ENCODE peak calls at places on chromosomes 7 and 10, in nine cellular contexts. One of them, this sample, is unnamed.

GRCh38 chr10:5523796-5524574 is 776 bp upstream of the CALML3 start:
- DNase-seq in epithelial cell of prostate: no peak
- DNase-seq in CD8-positive, alpha-beta T cell: no peak
- DNase-seq in neuronal stem cell: no peak
- DNase-seq in neural progenitor cell: no peak
- DNase-seq in left ventricle myocardium inferior: no peak
- DNase-seq in AG04450: no peak
- DNase-seq in lung: no peak
- DNase-seq in DND-41: no peak
- DNase-seq in this sample: no peak

GRCh38 chr7:40469481-40469880 is 334.7 kb downstream of the SUGCT start:
- DNase-seq in epithelial cell of prostate: no peak
- DNase-seq in CD8-positive, alpha-beta T cell: no peak
- DNase-seq in neuronal stem cell: no peak
- DNase-seq in neural progenitor cell: no peak
- DNase-seq in left ventricle myocardium inferior: no peak
- DNase-seq in AG04450: peak
- DNase-seq in lung: no peak
- DNase-seq in DND-41: no peak
- DNase-seq in this sample: no peak

GRCh38 chr10:69953851-69954250 is 98.8 kb upstream of the MACROH2A2 start:
- DNase-seq in epithelial cell of prostate: no peak
- DNase-seq in CD8-positive, alpha-beta T cell: no peak
- DNase-seq in neuronal stem cell: no peak
- DNase-seq in neural progenitor cell: no peak
- DNase-seq in left ventricle myocardium inferior: no peak
- DNase-seq in AG04450: no peak
- DNase-seq in lung: no peak
- DNase-seq in DND-41: no peak
- DNase-seq in this sample: no peak

GRCh38 chr7:90238017-90238416 is 7.0 kb upstream of the CFAP69 start:
- DNase-seq in epithelial cell of prostate: no peak
- DNase-seq in CD8-positive, alpha-beta T cell: no peak
- DNase-seq in neuronal stem cell: no peak
- DNase-seq in neural progenitor cell: no peak
- DNase-seq in left ventricle myocardium inferior: no peak
- DNase-seq in AG04450: no peak
- DNase-seq in lung: no peak
- DNase-seq in DND-41: no peak
- DNase-seq in this sample: peak

GRCh38 chr10:2964632-2965296 is 102.6 kb upstream of the PFKP start:
- DNase-seq in epithelial cell of prostate: no peak
- DNase-seq in CD8-positive, alpha-beta T cell: no peak
- DNase-seq in neuronal stem cell: peak
- DNase-seq in neural progenitor cell: peak
- DNase-seq in left ventricle myocardium inferior: no peak
- DNase-seq in AG04450: no peak
- DNase-seq in lung: no peak
- DNase-seq in DND-41: peak
- DNase-seq in this sample: no peak

GRCh38 chr10:9807848-9808247 is 1209.8 kb upstream of the CELF2 start:
- DNase-seq in epithelial cell of prostate: no peak
- DNase-seq in CD8-positive, alpha-beta T cell: no peak
- DNase-seq in neuronal stem cell: no peak
- DNase-seq in neural progenitor cell: no peak
- DNase-seq in left ventricle myocardium inferior: no peak
- DNase-seq in AG04450: no peak
- DNase-seq in lung: no peak
- DNase-seq in DND-41: no peak
- DNase-seq in this sample: no peak

GRCh38 chr10:60810437-60811182 is 32.3 kb downstream of the CDK1 start:
- DNase-seq in epithelial cell of prostate: no peak
- DNase-seq in CD8-positive, alpha-beta T cell: no peak
- DNase-seq in neuronal stem cell: no peak
- DNase-seq in neural progenitor cell: no peak
- DNase-seq in left ventricle myocardium inferior: no peak
- DNase-seq in AG04450: no peak
- DNase-seq in lung: no peak
- DNase-seq in DND-41: no peak
- DNase-seq in this sample: no peak

GRCh38 chr7:101804642-101805401 is 12.6 kb upstream of the CUX1 start:
- DNase-seq in epithelial cell of prostate: no peak
- DNase-seq in CD8-positive, alpha-beta T cell: no peak
- DNase-seq in neuronal stem cell: no peak
- DNase-seq in neural progenitor cell: peak
- DNase-seq in left ventricle myocardium inferior: no peak
- DNase-seq in AG04450: no peak
- DNase-seq in lung: no peak
- DNase-seq in DND-41: no peak
- DNase-seq in this sample: peak

GRCh38 chr10:51808187-51808586 is 108.8 kb upstream of the CSTF2T start:
- DNase-seq in epithelial cell of prostate: no peak
- DNase-seq in CD8-positive, alpha-beta T cell: no peak
- DNase-seq in neuronal stem cell: no peak
- DNase-seq in neural progenitor cell: no peak
- DNase-seq in left ventricle myocardium inferior: no peak
- DNase-seq in AG04450: no peak
- DNase-seq in lung: no peak
- DNase-seq in DND-41: no peak
- DNase-seq in this sample: no peak

GRCh38 chr7:131836733-131837132 is 280.3 kb upstream of the PODXL start:
- DNase-seq in epithelial cell of prostate: no peak
- DNase-seq in CD8-positive, alpha-beta T cell: no peak
- DNase-seq in neuronal stem cell: no peak
- DNase-seq in neural progenitor cell: no peak
- DNase-seq in left ventricle myocardium inferior: no peak
- DNase-seq in AG04450: no peak
- DNase-seq in lung: no peak
- DNase-seq in DND-41: no peak
- DNase-seq in this sample: no peak

GRCh38 chr10:103452714-103453230 is 602 bp upstream of the CALHM2 start:
- DNase-seq in epithelial cell of prostate: no peak
- DNase-seq in CD8-positive, alpha-beta T cell: no peak
- DNase-seq in neuronal stem cell: no peak
- DNase-seq in neural progenitor cell: no peak
- DNase-seq in left ventricle myocardium inferior: no peak
- DNase-seq in AG04450: no peak
- DNase-seq in lung: no peak
- DNase-seq in DND-41: no peak
- DNase-seq in this sample: no peak

GRCh38 chr10:34181545-34182300 is 633.4 kb downstream of the PARD3 start:
- DNase-seq in epithelial cell of prostate: no peak
- DNase-seq in CD8-positive, alpha-beta T cell: no peak
- DNase-seq in neuronal stem cell: no peak
- DNase-seq in neural progenitor cell: peak
- DNase-seq in left ventricle myocardium inferior: no peak
- DNase-seq in AG04450: peak
- DNase-seq in lung: no peak
- DNase-seq in DND-41: no peak
- DNase-seq in this sample: no peak

GRCh38 chr7:69553190-69553589 is 45.1 kb upstream of the AUTS2 start:
- DNase-seq in epithelial cell of prostate: no peak
- DNase-seq in CD8-positive, alpha-beta T cell: no peak
- DNase-seq in neuronal stem cell: no peak
- DNase-seq in neural progenitor cell: no peak
- DNase-seq in left ventricle myocardium inferior: no peak
- DNase-seq in AG04450: no peak
- DNase-seq in lung: no peak
- DNase-seq in DND-41: no peak
- DNase-seq in this sample: no peak

DNA sequence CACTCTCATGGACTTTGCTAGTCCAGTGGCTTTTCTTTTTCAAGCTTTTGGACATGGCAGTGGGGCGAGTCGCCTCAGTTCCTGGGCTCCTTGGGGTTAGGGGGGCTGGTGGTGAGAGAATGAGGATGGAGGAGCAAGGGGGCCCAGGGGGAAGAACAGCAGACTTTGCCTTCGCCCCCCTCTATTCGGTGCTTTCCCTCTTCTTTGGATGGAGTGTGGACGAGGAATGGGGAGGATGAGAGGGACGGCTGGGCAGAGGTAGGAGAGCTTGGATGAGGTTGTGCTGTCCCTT is 255 bp downstream of the MAGI2 start:
- DNase-seq in epithelial cell of prostate: no peak
- DNase-seq in CD8-positive, alpha-beta T cell: no peak
- DNase-seq in neuronal stem cell: no peak
- DNase-seq in neural progenitor cell: no peak
- DNase-seq in left ventricle myocardium inferior: no peak
- DNase-seq in AG04450: no peak
- DNase-seq in lung: no peak
- DNase-seq in DND-41: no peak
- DNase-seq in this sample: no peak
- H3K27ac ChIP-seq in epithelial cell of prostate: peak
- H3K27ac ChIP-seq in CD8-positive, alpha-beta T cell: peak
- H3K27ac ChIP-seq in neuronal stem cell: no peak
- H3K27ac ChIP-seq in neural progenitor cell: no peak
- H3K27ac ChIP-seq in left ventricle myocardium inferior: peak
- H3K27ac ChIP-seq in AG04450: peak
- H3K27ac ChIP-seq in lung: peak
- H3K27ac ChIP-seq in DND-41: no peak
- H3K27ac ChIP-seq in this sample: peak

GRCh38 chr7:22865607-22865970 is 42.9 kb upstream of the TOMM7 start:
- DNase-seq in epithelial cell of prostate: no peak
- DNase-seq in CD8-positive, alpha-beta T cell: no peak
- DNase-seq in neuronal stem cell: no peak
- DNase-seq in neural progenitor cell: no peak
- DNase-seq in left ventricle myocardium inferior: no peak
- DNase-seq in AG04450: no peak
- DNase-seq in lung: no peak
- DNase-seq in DND-41: no peak
- DNase-seq in this sample: no peak
- H3K27ac ChIP-seq in epithelial cell of prostate: no peak
- H3K27ac ChIP-seq in CD8-positive, alpha-beta T cell: no peak
- H3K27ac ChIP-seq in neuronal stem cell: no peak
- H3K27ac ChIP-seq in neural progenitor cell: no peak
- H3K27ac ChIP-seq in left ventricle myocardium inferior: peak
- H3K27ac ChIP-seq in AG04450: no peak
- H3K27ac ChIP-seq in lung: no peak
- H3K27ac ChIP-seq in DND-41: no peak
- H3K27ac ChIP-seq in this sample: no peak

GRCh38 chr10:12129222-12130111 is at the start of gene SEC61A2:
- DNase-seq in epithelial cell of prostate: peak
- DNase-seq in CD8-positive, alpha-beta T cell: peak
- DNase-seq in neuronal stem cell: peak
- DNase-seq in neural progenitor cell: peak
- DNase-seq in left ventricle myocardium inferior: peak
- DNase-seq in AG04450: peak
- DNase-seq in lung: peak
- DNase-seq in DND-41: peak
- DNase-seq in this sample: peak

GRCh38 chr10:12135631-12136030 is 6.2 kb downstream of the SEC61A2 start:
- DNase-seq in epithelial cell of prostate: no peak
- DNase-seq in CD8-positive, alpha-beta T cell: no peak
- DNase-seq in neuronal stem cell: no peak
- DNase-seq in neural progenitor cell: no peak
- DNase-seq in left ventricle myocardium inferior: no peak
- DNase-seq in AG04450: peak
- DNase-seq in lung: no peak
- DNase-seq in DND-41: no peak
- DNase-seq in this sample: no peak

GRCh38 chr10:12130237-12130872 is 878 bp downstream of the SEC61A2 start:
- DNase-seq in epithelial cell of prostate: no peak
- DNase-seq in CD8-positive, alpha-beta T cell: no peak
- DNase-seq in neuronal stem cell: peak
- DNase-seq in neural progenitor cell: peak
- DNase-seq in left ventricle myocardium inferior: no peak
- DNase-seq in AG04450: peak
- DNase-seq in lung: peak
- DNase-seq in DND-41: peak
- DNase-seq in this sample: peak
- H3K27ac ChIP-seq in epithelial cell of prostate: peak
- H3K27ac ChIP-seq in CD8-positive, alpha-beta T cell: peak
- H3K27ac ChIP-seq in neuronal stem cell: no peak
- H3K27ac ChIP-seq in neural progenitor cell: no peak
- H3K27ac ChIP-seq in left ventricle myocardium inferior: peak
- H3K27ac ChIP-seq in AG04450: no peak
- H3K27ac ChIP-seq in lung: no peak
- H3K27ac ChIP-seq in DND-41: peak
- H3K27ac ChIP-seq in this sample: no peak

DNA sequence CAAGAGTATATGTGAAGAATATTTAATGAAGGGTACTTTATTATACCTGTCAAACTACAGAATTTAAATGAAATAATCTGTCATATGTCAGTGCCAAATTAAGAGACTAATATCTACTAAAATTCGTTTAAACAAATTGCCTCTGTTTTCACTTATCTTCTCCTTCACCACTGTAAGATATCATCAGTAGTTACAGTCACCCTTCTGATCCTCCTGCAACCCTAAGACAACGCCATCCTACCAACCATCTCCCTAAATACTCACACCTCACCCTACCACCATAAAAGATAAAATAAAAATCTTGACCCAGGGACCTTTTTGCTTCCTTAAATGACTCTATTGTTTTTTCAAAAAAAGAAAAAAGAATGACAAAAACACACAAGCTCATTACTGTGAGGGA is 20.8 kb downstream of the EZH2 start:
- DNase-seq in epithelial cell of prostate: no peak
- DNase-seq in CD8-positive, alpha-beta T cell: no peak
- DNase-seq in neuronal stem cell: no peak
- DNase-seq in neural progenitor cell: no peak
- DNase-seq in left ventricle myocardium inferior: no peak
- DNase-seq in AG04450: no peak
- DNase-seq in lung: no peak
- DNase-seq in DND-41: no peak
- DNase-seq in this sample: no peak
- H3K27ac ChIP-seq in epithelial cell of prostate: no peak
- H3K27ac ChIP-seq in CD8-positive, alpha-beta T cell: no peak
- H3K27ac ChIP-seq in neuronal stem cell: no peak
- H3K27ac ChIP-seq in neural progenitor cell: no peak
- H3K27ac ChIP-seq in left ventricle myocardium inferior: no peak
- H3K27ac ChIP-seq in AG04450: no peak
- H3K27ac ChIP-seq in lung: no peak
- H3K27ac ChIP-seq in DND-41: no peak
- H3K27ac ChIP-seq in this sample: no peak